ENCODE peak calls at places on chromosomes 5 and 9, in six cellular contexts. Y is fibroblast of mammary gland; V is foreskin fibroblast; L is activated CD8-positive, alpha-beta T cell treated with anti-CD3 and anti-CD28 coated beads for 36 hours; M is neural crest cell; J is CD4-positive, alpha-beta T cell. D is an unnamed sample.

GRCh38 chr5:99187611-99188010 is 258.8 kb upstream of the CHD1 start:
- DNase-seq in M (no peak), L (peak), J (no peak), V (no peak), Y (no peak), D (no peak)

GRCh38 chr9:38374847-38375571 is 17.5 kb upstream of the ALDH1B1 start:
- DNase-seq in Y (no peak), M (no peak), V (no peak), J (no peak), L (no peak), D (no peak)

GRCh38 chr9:101705135-101705661 is 33.2 kb downstream of the GRIN3A start:
- DNase-seq in M (peak), L (peak), V (no peak), J (peak), Y (peak), D (no peak)

GRCh38 chr5:135488727-135489465 is 36.7 kb upstream of the TIFAB start:
- DNase-seq in M (peak), V (peak), L (no peak), J (no peak), Y (peak), D (no peak)

GRCh38 chr9:95793924-95794828 is 81.3 kb upstream of the ERCC6L2 start:
- DNase-seq in V (peak), L (no peak), J (no peak), Y (peak), M (no peak), D (no peak)

GRCh38 chr5:180093241-180093640 is 21.7 kb upstream of the RNF130 start:
- DNase-seq in M (no peak), J (no peak), V (no peak), L (no peak), Y (no peak), D (no peak)

GRCh38 chr5:132420706-132421272 is 51.3 kb downstream of the SLC22A5 start:
- DNase-seq in M (no peak), V (no peak), J (no peak), L (peak), Y (no peak), D (peak)

GRCh38 chr5:77846422-77847128 is 70.4 kb upstream of the TBCA start:
- DNase-seq in L (no peak), J (no peak), V (no peak), Y (no peak), M (peak), D (no peak)

GRCh38 chr9:133775951-133776905 is 38.1 kb upstream of the SARDH start:
- DNase-seq in Y (no peak), M (no peak), V (no peak), L (no peak), J (no peak), D (no peak)

GRCh38 chr9:91379461-91379860 is 17.7 kb upstream of the AUH start:
- DNase-seq in Y (no peak), J (no peak), M (no peak), L (no peak), V (no peak), D (no peak)

GRCh38 chr5:6439588-6440550 is 8.8 kb upstream of the UBE2QL1 start:
- DNase-seq in M (no peak), Y (no peak), V (no peak), L (no peak), J (no peak), D (no peak)

GRCh38 chr9:88060746-88061145 is 77.5 kb downstream of the SPATA31C2 start:
- DNase-seq in Y (no peak), J (no peak), L (no peak), M (no peak), V (no peak), D (no peak)

GRCh38 chr9:71097696-71098095 is 23.7 kb downstream of the TRPM3 start:
- DNase-seq in L (no peak), V (no peak), J (no peak), Y (no peak), M (no peak), D (no peak)

GRCh38 chr9:110183208-110184145 is 24.5 kb downstream of the C9orf152 start:
- DNase-seq in V (peak), J (peak), M (peak), L (peak), Y (peak), D (peak)

GRCh38 chr5:96605144-96605543 is 57.0 kb upstream of the CAST start:
- DNase-seq in V (no peak), L (no peak), J (no peak), M (no peak), Y (no peak), D (no peak)

GRCh38 chr9:134066923-134067851 is 639 bp downstream of the BRD3 start:
- DNase-seq in J (peak), V (peak), L (peak), Y (peak), M (peak), D (peak)

GRCh38 chr5:42989198-42989597 is 50.9 kb downstream of the ANXA2R start:
- DNase-seq in V (no peak), J (no peak), M (no peak), Y (no peak), L (no peak), D (no peak)

GRCh38 chr9:115923410-115923809 is 230.2 kb upstream of the PAPPA start:
- DNase-seq in L (no peak), Y (no peak), V (no peak), M (no peak), J (no peak), D (no peak)

GRCh38 chr9:68964102-68964541 is 49.8 kb downstream of the PRKACG start:
- DNase-seq in Y (no peak), V (no peak), L (no peak), J (no peak), M (no peak), D (no peak)

GRCh38 chr9:73080110-73080683 is 71.5 kb upstream of the ANXA1 start:
- DNase-seq in L (no peak), M (no peak), Y (no peak), J (no peak), V (no peak), D (no peak)

GRCh38 chr9:113955076-113955752 is 79.1 kb downstream of the ZNF618 start:
- DNase-seq in V (peak), M (no peak), J (no peak), L (no peak), Y (peak), D (no peak)

GRCh38 chr5:95392593-95393182 is 1.5 kb downstream of the FAM81B start:
- DNase-seq in V (no peak), J (no peak), M (no peak), L (no peak), Y (peak), D (no peak)

GRCh38 chr5:94690778-94691177 is 72.3 kb downstream of the SLF1 start:
- DNase-seq in L (no peak), V (no peak), Y (no peak), M (no peak), J (no peak), D (no peak)

GRCh38 chr5:59744531-59744992 is 149.0 kb downstream of the PDE4D start:
- DNase-seq in J (no peak), L (no peak), Y (peak), M (no peak), V (peak), D (no peak)

GRCh38 chr5:66958126-66958983 is 238.2 kb downstream of the CD180 start:
- DNase-seq in M (no peak), Y (peak), L (no peak), J (no peak), V (peak), D (no peak)

GRCh38 chr5:69217154-69217731 is 17.4 kb upstream of the CDK7 start:
- DNase-seq in J (peak), V (no peak), M (no peak), Y (no peak), L (peak), D (peak)

GRCh38 chr5:171832775-171833174 is 47.2 kb downstream of the SMIM23 start:
- DNase-seq in M (no peak), Y (no peak), V (no peak), L (no peak), J (no peak), D (no peak)

GRCh38 chr9:71820516-71820915 is 52.2 kb upstream of the CEMIP2 start:
- DNase-seq in Y (peak), V (no peak), J (no peak), M (no peak), L (no peak), D (no peak)

GRCh38 chr5:178196986-178197385 is 7.3 kb upstream of the HNRNPAB start:
- DNase-seq in V (no peak), Y (no peak), J (no peak), L (no peak), M (no peak), D (peak)

GRCh38 chr9:92648447-92649406 is 21.2 kb downstream of the IPPK start:
- DNase-seq in J (no peak), L (no peak), M (no peak), V (no peak), Y (no peak), D (no peak)

GRCh38 chr9:92718086-92719001 is 46.3 kb downstream of the BICD2 start:
- DNase-seq in J (no peak), Y (no peak), V (no peak), L (peak), M (no peak), D (no peak)

GRCh38 chr5:42745426-42745825 is 11.2 kb upstream of the CCDC152 start:
- DNase-seq in V (no peak), Y (peak), L (peak), M (peak), J (no peak), D (no peak)

GRCh38 chr9:134185536-134186011 is 21.2 kb upstream of the RNU6ATAC start:
- DNase-seq in M (no peak), L (peak), V (no peak), Y (peak), J (no peak), D (no peak)

GRCh38 chr5:150765019-150765788 is 6.4 kb upstream of the DCTN4 start:
- DNase-seq in L (no peak), M (no peak), J (no peak), Y (no peak), V (no peak), D (no peak)
- TF ChIP-seq CTCF in L (no peak), M (no peak), J (no peak), Y (no peak), V (no peak), D (no peak)

GRCh38 chr9:81082251-81082650 is 607.1 kb downstream of the TLE1 start:
- DNase-seq in L (no peak), Y (peak), J (no peak), V (no peak), M (no peak), D (no peak)

GRCh38 chr9:81080900-81081299 is 608.4 kb downstream of the TLE1 start:
- DNase-seq in L (no peak), Y (no peak), V (no peak), J (no peak), M (no peak), D (no peak)

GRCh38 chr9:81083821-81084512 is 605.4 kb downstream of the TLE1 start:
- DNase-seq in V (peak), M (no peak), J (no peak), Y (peak), L (no peak), D (no peak)

GRCh38 chr9:81080185-81080584 is 609.2 kb downstream of the TLE1 start:
- DNase-seq in Y (no peak), V (no peak), L (no peak), M (no peak), J (no peak), D (no peak)

GRCh38 chr9:81083062-81083461 is 606.3 kb downstream of the TLE1 start:
- DNase-seq in V (no peak), M (no peak), Y (peak), J (no peak), L (no peak), D (no peak)
- TF ChIP-seq CTCF in V (no peak), M (peak), Y (peak), J (no peak), L (no peak), D (no peak)

GRCh38 chr9:124841422-124841821 is 11.8 kb upstream of the WDR38 start:
- DNase-seq in M (no peak), Y (no peak), L (no peak), V (no peak), J (no peak), D (no peak)

GRCh38 chr9:124839612-124840299 is 13.5 kb upstream of the WDR38 start:
- DNase-seq in Y (peak), J (no peak), L (no peak), V (no peak), M (no peak), D (no peak)

GRCh38 chr9:124844291-124844690 is 9.0 kb upstream of the WDR38 start:
- DNase-seq in Y (no peak), M (no peak), V (no peak), J (no peak), L (no peak), D (no peak)

GRCh38 chr9:124843635-124844034 is 9.6 kb upstream of the WDR38 start:
- DNase-seq in M (no peak), V (no peak), J (no peak), L (no peak), Y (no peak), D (no peak)

DNA sequence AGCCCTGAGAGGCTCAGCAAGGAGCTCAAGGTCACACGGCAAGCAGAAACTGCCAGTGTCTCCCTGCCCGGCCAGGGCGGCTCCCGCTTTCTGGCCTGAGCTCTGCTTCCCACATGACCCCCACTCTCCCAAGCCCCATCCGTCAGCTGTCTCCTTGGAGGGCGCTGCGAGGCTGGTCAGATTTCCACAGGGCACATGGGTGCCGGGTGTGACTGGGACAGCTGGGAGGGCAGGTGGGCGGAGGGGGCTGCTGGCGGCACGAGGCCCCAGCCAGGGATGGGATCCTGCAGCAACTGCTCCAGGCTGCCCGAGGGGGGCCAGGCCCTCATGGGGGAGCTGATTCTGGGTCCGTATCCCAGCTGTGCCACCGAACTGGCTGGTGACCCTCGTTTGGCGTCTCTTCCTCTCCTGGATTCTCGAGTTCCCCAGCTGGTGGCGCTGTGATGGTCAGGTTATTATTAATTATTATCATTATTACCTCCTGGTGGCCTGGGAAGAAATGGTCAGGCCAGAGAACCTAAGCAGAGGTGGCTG is 12.9 kb upstream of the WDR38 start:
- DNase-seq in L (no peak), J (no peak), V (no peak), Y (no peak), M (no peak), D (no peak)
- TF ChIP-seq CTCF in L (no peak), J (no peak), V (peak), Y (peak), M (peak), D (no peak)

GRCh38 chr5:102296229-102296817 is at the start of gene SLCO4C1:
- DNase-seq in L (peak), V (no peak), Y (peak), M (peak), J (peak), D (peak)
- TF ChIP-seq CTCF in L (peak), V (peak), Y (peak), M (peak), J (peak), D (peak)

DNA sequence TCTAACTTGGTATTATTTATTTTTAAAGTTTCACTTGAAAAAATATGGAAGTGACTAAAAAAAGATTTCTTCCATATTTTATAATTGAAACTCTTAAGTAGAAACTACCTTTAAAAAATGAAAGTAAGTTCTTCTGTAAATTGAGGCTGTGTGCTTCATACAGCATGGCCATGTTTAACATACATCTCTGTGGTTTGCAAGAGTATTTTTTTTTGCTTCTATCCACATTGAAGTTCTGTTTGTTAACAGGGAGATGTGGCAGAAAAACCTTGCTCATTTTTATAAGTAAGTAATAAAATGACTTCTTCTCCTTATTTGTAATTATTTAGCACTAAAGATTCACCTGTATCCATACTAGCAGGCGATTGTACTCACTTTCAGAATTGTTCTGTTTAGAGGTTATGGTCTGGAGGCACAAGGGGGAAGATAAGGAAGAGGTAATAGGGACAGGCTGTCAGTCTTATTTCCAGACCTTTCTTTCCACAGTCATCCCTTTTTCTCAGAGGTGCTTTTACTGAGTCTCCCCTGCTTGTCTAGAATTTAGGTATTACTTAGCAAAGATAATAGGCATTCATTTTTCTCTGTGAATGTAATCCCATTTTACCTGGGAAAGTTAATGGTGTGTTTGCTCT is 16.0 kb downstream of the FYB1 start:
- DNase-seq in M (no peak), Y (no peak), V (no peak), L (no peak), J (no peak), D (no peak)
- TF ChIP-seq CTCF in M (no peak), Y (no peak), V (no peak), L (no peak), J (no peak), D (no peak)

DNA sequence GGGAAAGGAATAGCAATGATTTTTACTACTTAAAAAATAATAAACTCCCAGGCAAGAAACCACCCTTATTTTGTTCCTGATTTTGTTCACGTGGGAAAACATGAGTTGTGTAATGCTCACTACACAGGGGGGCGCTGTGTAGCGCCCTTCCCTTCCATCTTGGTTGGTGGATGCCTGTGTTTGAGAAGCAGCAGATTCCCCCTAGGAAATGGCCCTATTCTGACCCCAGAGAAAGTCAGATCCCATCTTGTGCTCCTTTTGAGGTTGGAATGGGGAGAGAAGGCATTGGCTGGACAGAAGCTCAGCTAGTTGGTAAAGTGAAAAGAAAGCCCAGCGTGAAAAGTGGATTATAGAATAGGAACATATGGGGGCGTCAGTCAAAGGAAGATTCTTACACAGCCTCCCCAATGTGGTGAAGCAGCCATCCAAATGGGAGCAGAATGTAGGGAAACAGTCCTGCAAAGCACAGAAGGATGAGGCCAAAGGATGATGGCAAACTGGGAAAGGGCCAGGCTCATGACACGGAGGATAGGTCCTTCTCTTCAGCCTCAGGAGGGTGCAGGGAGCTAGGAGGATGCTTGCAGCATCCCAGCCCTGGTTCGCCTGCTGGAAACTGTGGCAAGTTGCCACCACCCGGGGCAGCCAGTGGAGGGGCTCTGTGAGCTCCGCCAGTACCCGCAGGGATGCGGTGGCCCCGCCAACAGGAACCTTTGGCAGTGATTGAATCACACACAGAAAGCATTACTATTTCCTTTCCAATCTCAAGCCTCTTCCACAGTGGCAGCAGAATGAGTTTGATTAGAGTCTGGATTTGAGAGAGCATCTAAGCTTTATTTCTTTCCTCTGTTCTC is 314.2 kb upstream of the DAP start:
- DNase-seq in Y (no peak), M (no peak), V (no peak), J (no peak), L (no peak), D (no peak)
- TF ChIP-seq CTCF in Y (no peak), M (peak), V (no peak), J (no peak), L (no peak), D (no peak)

GRCh38 chr9:414595-414994 is 199.9 kb downstream of the DOCK8 start:
- DNase-seq in M (no peak), V (no peak), L (no peak), Y (no peak), J (no peak), D (no peak)
- TF ChIP-seq CTCF in M (no peak), V (no peak), L (no peak), Y (no peak), J (no peak), D (no peak)

GRCh38 chr5:34582364-34582763 is 73.8 kb upstream of the RAI14 start:
- DNase-seq in L (no peak), V (no peak), Y (no peak), J (no peak), M (no peak), D (no peak)
- TF ChIP-seq CTCF in L (no peak), V (no peak), Y (no peak), J (no peak), M (no peak), D (no peak)

DNA sequence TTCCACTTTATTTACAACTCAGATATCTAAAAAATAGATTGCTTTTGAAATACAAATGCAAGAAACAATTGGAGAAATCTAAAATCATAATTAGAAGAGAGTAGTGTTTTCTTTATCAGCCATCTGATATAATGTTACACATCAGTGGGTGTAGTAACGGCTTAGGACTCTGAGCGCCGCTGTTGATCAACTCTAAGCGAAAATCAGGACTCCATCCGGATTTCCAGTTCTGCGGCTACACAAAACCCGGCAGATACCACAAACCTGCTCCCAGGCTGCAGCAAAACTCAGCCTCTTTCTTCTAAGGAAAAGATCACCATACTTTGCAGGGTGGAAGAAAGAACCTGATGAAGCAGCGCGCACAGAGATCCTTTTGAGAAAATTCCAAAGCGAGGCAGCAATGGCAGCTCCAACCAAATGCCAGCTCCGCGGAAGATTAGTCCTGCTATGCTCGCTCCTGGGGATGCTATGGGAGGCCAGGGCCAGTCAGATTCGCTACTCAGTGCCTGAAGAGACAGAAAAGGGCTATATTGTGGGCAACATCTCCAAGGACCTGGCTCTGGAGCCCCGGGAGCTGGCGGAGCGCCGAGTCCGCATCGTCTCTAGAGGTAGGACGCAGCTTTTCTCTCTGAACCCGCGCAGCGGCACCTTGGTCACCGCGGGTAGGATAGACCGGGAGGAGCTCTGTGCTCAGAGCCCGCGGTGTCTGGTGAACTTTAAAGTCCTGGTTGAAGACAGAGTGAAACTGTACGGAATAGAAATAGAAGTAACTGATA is at the start of gene PCDHGA9:
- DNase-seq in V (peak), M (no peak), L (peak), Y (peak), J (no peak), D (no peak)
- TF ChIP-seq CTCF in V (peak), M (no peak), L (peak), Y (peak), J (no peak), D (no peak)